ENCODE peak calls at places on chromosomes 4 and X, in six cellular contexts. One of them, this sample, is unnamed.

GRCh38 chrX:25158635-25159034 is 142.9 kb upstream of the ARX start:
- DNase-seq in K562: no peak
- DNase-seq in GM12891: no peak
- DNase-seq in GM12878: no peak
- DNase-seq in H1: no peak
- DNase-seq in HepG2: no peak
- DNase-seq in this sample: no peak

GRCh38 chrX:47746446-47746845 is 87.5 kb upstream of the UXT start:
- DNase-seq in H1: no peak
- DNase-seq in GM12891: no peak
- DNase-seq in GM12878: no peak
- DNase-seq in K562: no peak
- DNase-seq in HepG2: no peak
- DNase-seq in this sample: no peak

GRCh38 chrX:71652405-71652804 is 14.9 kb upstream of the LOC101059915 start:
- DNase-seq in H1: no peak
- DNase-seq in GM12878: no peak
- DNase-seq in HepG2: peak; percentile 31
- DNase-seq in K562: peak; percentile 41
- DNase-seq in GM12891: no peak
- DNase-seq in this sample: no peak

GRCh38 chr4:164012396-164013027 is 518.0 kb downstream of the TMA16 start:
- DNase-seq in GM12878: no peak
- DNase-seq in H1: peak; percentile 23
- DNase-seq in K562: no peak
- DNase-seq in HepG2: peak; percentile 28
- DNase-seq in GM12891: no peak
- DNase-seq in this sample: no peak

GRCh38 chr4:13704020-13704419 is 76.5 kb upstream of the BOD1L1 start:
- DNase-seq in K562: no peak
- DNase-seq in H1: no peak
- DNase-seq in GM12878: no peak
- DNase-seq in GM12891: no peak
- DNase-seq in HepG2: no peak
- DNase-seq in this sample: no peak

GRCh38 chrX:14694631-14695030 is 165.3 kb downstream of the GLRA2 start:
- DNase-seq in H1: no peak
- DNase-seq in HepG2: no peak
- DNase-seq in GM12878: no peak
- DNase-seq in GM12891: no peak
- DNase-seq in K562: no peak
- DNase-seq in this sample: no peak

GRCh38 chr4:37960679-37961078 is 481 bp downstream of the PTTG2 start:
- DNase-seq in K562: no peak
- DNase-seq in GM12891: no peak
- DNase-seq in H1: no peak
- DNase-seq in HepG2: no peak
- DNase-seq in GM12878: no peak
- DNase-seq in this sample: no peak

GRCh38 chr4:98565646-98566403 is 92.6 kb downstream of the TSPAN5 start:
- DNase-seq in H1: no peak
- DNase-seq in GM12878: no peak
- DNase-seq in K562: no peak
- DNase-seq in GM12891: no peak
- DNase-seq in HepG2: no peak
- DNase-seq in this sample: no peak

GRCh38 chr4:147709999-147710398 is 21.9 kb upstream of the ARHGAP10 start:
- DNase-seq in HepG2: no peak
- DNase-seq in K562: no peak
- DNase-seq in GM12878: no peak
- DNase-seq in H1: no peak
- DNase-seq in GM12891: no peak
- DNase-seq in this sample: no peak

GRCh38 chr4:80249144-80249543 is 17.3 kb upstream of the FGF5 start:
- DNase-seq in H1: no peak
- DNase-seq in K562: no peak
- DNase-seq in GM12878: no peak
- DNase-seq in HepG2: no peak
- DNase-seq in GM12891: no peak
- DNase-seq in this sample: no peak

GRCh38 chr4:188198980-188199792 is 59.9 kb downstream of the TRIML1 start:
- DNase-seq in K562: no peak
- DNase-seq in GM12891: no peak
- DNase-seq in GM12878: no peak
- DNase-seq in HepG2: no peak
- DNase-seq in H1: no peak
- DNase-seq in this sample: no peak

GRCh38 chr4:138639018-138639876 is 376.3 kb upstream of the NOCT start:
- DNase-seq in K562: no peak
- DNase-seq in GM12878: no peak
- DNase-seq in GM12891: no peak
- DNase-seq in H1: no peak
- DNase-seq in HepG2: no peak
- DNase-seq in this sample: no peak

GRCh38 chr4:93829531-93830089 is 1.1 kb downstream of the ATOH1 start:
- DNase-seq in GM12878: no peak
- DNase-seq in HepG2: no peak
- DNase-seq in GM12891: no peak
- DNase-seq in H1: no peak
- DNase-seq in K562: no peak
- DNase-seq in this sample: no peak

GRCh38 chr4:121989715-121990114 is 37.9 kb upstream of the TRPC3 start:
- DNase-seq in GM12891: no peak
- DNase-seq in H1: no peak
- DNase-seq in HepG2: no peak
- DNase-seq in K562: peak; percentile 85
- DNase-seq in GM12878: no peak
- DNase-seq in this sample: no peak

DNA sequence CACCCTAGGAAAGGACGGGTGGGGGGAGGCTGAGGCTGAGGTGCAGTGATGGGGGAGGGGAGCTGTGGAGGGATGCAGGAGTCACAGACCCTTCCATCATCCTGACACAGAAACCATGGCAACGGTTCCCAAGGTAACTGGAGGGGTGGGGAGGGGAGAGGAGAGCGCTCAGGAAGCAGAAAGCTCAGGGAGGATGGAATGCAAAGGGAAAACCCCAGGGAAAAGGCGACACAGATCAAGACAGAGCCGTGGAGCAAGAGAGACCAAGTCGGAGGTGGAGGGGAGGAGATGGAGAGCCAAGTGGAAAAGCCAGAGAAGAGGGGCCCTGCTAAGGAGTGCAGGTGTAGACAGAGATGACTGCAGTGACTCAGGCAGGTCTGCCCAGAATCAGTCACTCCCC is 14.5 kb downstream of the L1CAM start:
- DNase-seq in GM12878: no peak
- DNase-seq in GM12891: peak; percentile 0
- DNase-seq in K562: no peak
- DNase-seq in HepG2: no peak
- DNase-seq in H1: no peak
- DNase-seq in this sample: no peak
- TF ChIP-seq POLR2AphosphoS5 in GM12878: no peak
- TF ChIP-seq POLR2AphosphoS5 in GM12891: no peak
- TF ChIP-seq POLR2AphosphoS5 in K562: no peak
- TF ChIP-seq POLR2AphosphoS5 in HepG2: no peak
- TF ChIP-seq POLR2AphosphoS5 in H1: no peak
- TF ChIP-seq POLR2AphosphoS5 in this sample: no peak

DNA sequence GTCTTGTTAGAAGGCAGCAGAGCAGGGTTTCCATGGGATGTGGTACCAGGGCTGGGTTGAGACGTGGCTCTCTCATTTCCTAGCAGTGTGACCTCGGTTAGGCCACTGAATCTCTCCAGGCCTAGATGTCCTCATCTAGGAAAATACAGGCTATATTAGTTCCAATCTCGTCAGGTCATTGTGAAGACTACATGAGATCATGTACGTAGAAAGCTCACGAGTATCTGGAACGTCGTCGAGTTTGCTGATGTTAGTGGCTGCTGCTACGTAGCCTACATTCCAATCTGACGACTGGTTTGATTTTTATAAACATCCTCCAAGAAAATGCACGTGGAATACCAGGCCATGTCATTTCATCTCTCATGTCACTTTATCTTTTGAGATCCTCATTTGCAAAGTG is 278.3 kb upstream of the GATB start:
- DNase-seq in HepG2: no peak
- DNase-seq in GM12878: no peak
- DNase-seq in H1: no peak
- DNase-seq in K562: no peak
- DNase-seq in GM12891: no peak
- DNase-seq in this sample: no peak
- TF ChIP-seq TAF1 in HepG2: no peak
- TF ChIP-seq TAF1 in GM12878: no peak
- TF ChIP-seq TAF1 in H1: no peak
- TF ChIP-seq TAF1 in K562: no peak
- TF ChIP-seq TAF1 in GM12891: no peak
- TF ChIP-seq TAF1 in this sample: no peak

GRCh38 chr4:24057915-24058559 is 168.2 kb upstream of the PPARGC1A start:
- DNase-seq in GM12891: no peak
- DNase-seq in HepG2: no peak
- DNase-seq in H1: no peak
- DNase-seq in GM12878: no peak
- DNase-seq in K562: no peak
- DNase-seq in this sample: no peak
- TF ChIP-seq POLR2A in GM12891: no peak
- TF ChIP-seq POLR2A in HepG2: no peak
- TF ChIP-seq POLR2A in H1: no peak
- TF ChIP-seq POLR2A in GM12878: no peak
- TF ChIP-seq POLR2A in K562: no peak
- TF ChIP-seq POLR2A in this sample: no peak

DNA sequence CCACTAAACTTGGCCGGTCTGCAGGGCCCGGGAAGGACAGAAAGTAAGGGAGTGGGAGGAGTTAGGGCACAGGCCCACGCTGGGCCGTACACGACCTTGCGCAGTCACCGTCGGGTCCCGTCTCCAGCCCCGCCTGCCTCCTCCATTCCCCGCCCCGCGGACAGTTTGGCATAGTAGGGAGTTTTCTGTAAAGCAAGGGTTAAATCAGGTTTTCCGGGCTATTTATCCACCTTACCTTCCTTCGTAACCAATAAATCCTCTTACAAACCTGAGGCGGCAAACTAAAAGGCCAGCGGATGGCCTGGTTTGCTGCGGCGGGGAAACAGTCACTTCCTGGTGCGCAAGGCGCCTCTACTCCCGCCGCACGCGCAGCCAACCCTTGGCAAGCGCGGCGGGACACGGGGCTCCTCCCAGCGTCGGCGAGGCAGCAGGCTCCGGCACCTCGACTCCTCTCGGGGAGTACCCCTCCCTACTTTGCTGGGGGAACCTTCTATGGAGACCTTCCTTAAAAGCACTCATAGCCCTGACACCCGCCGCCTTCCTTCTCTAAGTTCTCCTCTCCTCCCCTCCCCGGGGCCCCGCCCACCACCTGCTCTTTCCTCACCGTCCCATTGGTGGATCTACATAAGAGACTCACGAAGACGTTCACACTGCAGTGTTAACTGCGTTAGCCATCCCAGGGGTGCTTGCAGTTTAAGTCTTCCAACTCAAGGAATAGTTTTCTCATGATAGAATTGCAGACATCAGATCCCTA is at the start of gene TRMT2B:
- DNase-seq in K562: peak; percentile 84
- DNase-seq in HepG2: peak; percentile 35
- DNase-seq in GM12878: peak; percentile 44
- DNase-seq in H1: peak; percentile 36
- DNase-seq in GM12891: peak; percentile 42
- DNase-seq in this sample: peak; percentile 50
- TF ChIP-seq POLR2AphosphoS5 in K562: peak; percentile 40
- TF ChIP-seq POLR2AphosphoS5 in HepG2: peak; percentile 8
- TF ChIP-seq POLR2AphosphoS5 in GM12878: peak; percentile 85
- TF ChIP-seq POLR2AphosphoS5 in H1: peak; percentile 43
- TF ChIP-seq POLR2AphosphoS5 in GM12891: peak; percentile 46
- TF ChIP-seq POLR2AphosphoS5 in this sample: peak; percentile 82

DNA sequence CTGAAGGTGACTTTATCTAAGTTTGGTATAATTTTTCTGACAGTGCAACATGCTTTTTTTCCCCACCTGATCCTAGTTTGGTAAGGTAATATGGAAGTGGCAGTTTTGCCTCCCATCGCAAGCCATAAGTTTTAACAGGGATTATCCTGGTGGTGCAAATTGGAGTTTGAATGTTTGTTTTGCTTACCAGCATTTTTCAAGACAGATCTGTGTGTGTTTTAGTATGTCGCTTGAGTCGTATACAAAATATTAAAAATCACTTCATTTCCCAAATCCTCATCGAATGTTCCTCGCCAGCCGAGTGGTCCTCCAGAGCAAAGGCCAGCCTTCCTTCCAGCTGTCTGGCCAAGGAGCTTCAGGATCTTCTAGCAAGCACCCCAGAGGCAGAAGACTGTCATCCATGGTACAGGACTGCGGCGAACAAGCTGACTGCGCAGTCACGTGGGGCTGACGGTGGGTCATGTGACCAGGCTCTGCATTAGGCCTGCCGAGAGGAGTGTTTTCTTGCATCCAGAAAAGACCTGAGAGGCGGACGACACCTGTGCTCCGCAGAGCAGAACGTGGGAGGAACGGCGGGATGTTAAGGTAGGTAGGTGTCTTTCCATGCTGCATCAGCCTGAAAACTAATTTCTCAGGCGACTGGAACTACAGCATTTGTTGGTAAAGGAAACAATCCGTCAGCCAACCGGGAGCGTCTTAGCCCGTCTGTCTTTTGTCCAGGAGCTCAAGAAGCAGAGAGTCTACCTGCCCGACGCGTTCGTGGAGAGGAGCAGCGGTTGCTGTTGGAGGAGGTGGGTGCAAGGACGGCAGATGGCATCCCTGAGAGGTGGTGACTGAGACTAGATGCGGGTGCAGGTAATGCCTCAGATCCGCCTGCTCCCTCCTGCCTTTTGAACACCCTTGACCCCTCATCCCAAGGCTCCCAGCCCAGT is at the start of gene GPRASP3:
- DNase-seq in GM12891: peak; percentile 37
- DNase-seq in HepG2: no peak
- DNase-seq in H1: no peak
- DNase-seq in K562: peak; percentile 59
- DNase-seq in GM12878: no peak
- DNase-seq in this sample: peak; percentile 50
- TF ChIP-seq TAF1 in GM12891: peak; percentile 28
- TF ChIP-seq TAF1 in HepG2: no peak
- TF ChIP-seq TAF1 in H1: peak; percentile 67
- TF ChIP-seq TAF1 in K562: no peak
- TF ChIP-seq TAF1 in GM12878: no peak
- TF ChIP-seq TAF1 in this sample: peak; percentile 51

This sample was measured in GM12892.